ENCODE peak calls at places on chromosomes 16 and 17, in six cellular contexts. Z, X, V, K, M and I are unnamed samples. For H3K79me2, the result is how much of the 10 kb centered on the place peaks cover.

GRCh38 chr16:1018447-1018846 is 36.9 kb downstream of the SOX8 start:
- DNase-seq in V (no peak), K (no peak), M (no peak), Z (no peak), X (no peak), I (no peak)

GRCh38 chr16:69724414-69724873 is 1.9 kb downstream of the NQO1 start:
- DNase-seq in V (no peak), Z (no peak), X (no peak), M (no peak), K (no peak), I (no peak)

GRCh38 chr17:59335685-59336084 is 4.2 kb downstream of the YPEL2 start:
- DNase-seq in Z (no peak), X (no peak), M (no peak), K (no peak), V (no peak), I (no peak)

GRCh38 chr16:30570621-30571443 is 682 bp downstream of the ZNF688 start:
- DNase-seq in X (peak), K (no peak), M (no peak), Z (no peak), V (no peak), I (peak)

GRCh38 chr16:67028167-67028554 is 788 bp upstream of the CBFB start:
- DNase-seq in Z (no peak), X (no peak), V (no peak), M (no peak), K (no peak), I (no peak)

GRCh38 chr17:45291170-45291805 is 25.5 kb downstream of the MAP3K14 start:
- DNase-seq in K (no peak), M (no peak), Z (no peak), X (no peak), V (no peak), I (no peak)

GRCh38 chr17:41578971-41579370 is 7.1 kb upstream of the KRT9 start:
- DNase-seq in X (no peak), V (no peak), M (no peak), K (no peak), Z (no peak), I (no peak)

GRCh38 chr17:17783121-17783824 is 53.5 kb downstream of the SREBF1 start:
- DNase-seq in X (peak), K (peak), V (no peak), Z (peak), M (no peak), I (peak)

GRCh38 chr17:63151981-63152523 is 186.0 kb downstream of the TANC2 start:
- DNase-seq in K (no peak), V (no peak), M (no peak), X (no peak), Z (no peak), I (no peak)

GRCh38 chr16:66695935-66696668 is 441 bp downstream of the CMTM4 start:
- DNase-seq in X (no peak), M (no peak), Z (no peak), K (peak), V (no peak), I (peak)

GRCh38 chr16:24758986-24759385 is 29.5 kb downstream of the TNRC6A start:
- DNase-seq in K (no peak), M (no peak), V (no peak), X (no peak), Z (no peak), I (no peak)

GRCh38 chr17:75289832-75290337 is 652 bp upstream of the SLC25A19 start:
- DNase-seq in V (no peak), M (no peak), K (peak), X (no peak), Z (peak), I (peak)

GRCh38 chr16:25729188-25729587 is 37.4 kb downstream of the HS3ST4 start:
- DNase-seq in K (no peak), X (no peak), Z (no peak), V (no peak), M (no peak), I (no peak)

GRCh38 chr17:55466671-55467070 is 44.6 kb downstream of the SMIM36 start:
- DNase-seq in X (no peak), Z (peak), K (no peak), V (no peak), M (no peak), I (peak)

GRCh38 chr17:66865151-66865550 is 30.2 kb downstream of the CACNG5 start:
- DNase-seq in V (no peak), X (no peak), Z (no peak), K (no peak), M (no peak), I (no peak)

GRCh38 chr17:78014651-78015050 is 56.1 kb downstream of the TNRC6C start:
- DNase-seq in K (no peak), M (no peak), V (no peak), X (peak), Z (no peak), I (no peak)
- TF ChIP-seq REST in K (no peak), M (no peak), V (no peak), X (no peak), Z (no peak), I (no peak)

DNA sequence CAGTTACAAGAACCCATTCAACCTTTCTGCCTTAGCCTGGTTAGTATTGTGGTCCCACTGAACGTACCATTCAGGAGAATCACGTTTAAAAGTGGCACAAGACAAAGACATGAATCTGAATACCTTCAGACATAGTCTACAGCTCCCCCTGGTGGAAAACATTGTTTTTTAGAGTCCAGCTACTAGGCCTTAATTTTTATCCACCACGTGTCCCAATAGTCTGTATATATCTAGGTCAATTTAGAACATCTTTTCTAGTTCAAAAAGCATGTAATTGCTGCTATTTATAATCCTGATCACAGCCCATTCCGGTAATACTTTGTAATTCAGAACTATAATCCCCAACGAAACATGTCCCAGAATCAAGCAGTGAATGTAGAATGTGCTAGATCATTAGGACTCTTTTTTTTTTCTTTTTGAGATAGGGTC is 13.7 kb upstream of the GUCY2D start:
- DNase-seq in Z (peak), V (peak), M (peak), X (peak), K (peak), I (peak)
- H3K79me2 ChIP-seq in Z (under half), V (under half), M (under half), X (under half), K (under half), I (under half)

DNA sequence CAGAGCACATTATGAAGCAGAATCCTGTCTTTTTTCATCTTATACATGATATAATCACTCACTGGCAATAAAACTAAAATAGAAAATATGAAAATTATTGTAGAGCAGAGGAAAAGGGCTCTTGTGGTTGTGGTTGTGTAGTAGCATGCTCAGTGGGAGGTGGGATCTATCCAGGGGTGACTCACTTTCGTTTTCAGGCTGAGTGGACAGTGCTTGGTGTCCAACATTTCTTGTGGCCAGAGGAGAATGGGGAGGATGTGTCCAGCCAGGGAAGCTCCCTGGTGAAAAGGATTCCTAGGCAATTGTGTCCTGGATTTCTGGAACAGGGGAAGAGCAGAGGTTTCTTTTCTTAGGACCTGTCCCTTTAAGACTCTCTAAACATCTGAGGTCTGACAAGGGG is 31.9 kb upstream of the CPHXL start:
- DNase-seq in Z (no peak), K (no peak), M (no peak), V (no peak), X (no peak), I (no peak)
- TF ChIP-seq REST in Z (no peak), K (no peak), M (no peak), V (no peak), X (no peak), I (no peak)

DNA sequence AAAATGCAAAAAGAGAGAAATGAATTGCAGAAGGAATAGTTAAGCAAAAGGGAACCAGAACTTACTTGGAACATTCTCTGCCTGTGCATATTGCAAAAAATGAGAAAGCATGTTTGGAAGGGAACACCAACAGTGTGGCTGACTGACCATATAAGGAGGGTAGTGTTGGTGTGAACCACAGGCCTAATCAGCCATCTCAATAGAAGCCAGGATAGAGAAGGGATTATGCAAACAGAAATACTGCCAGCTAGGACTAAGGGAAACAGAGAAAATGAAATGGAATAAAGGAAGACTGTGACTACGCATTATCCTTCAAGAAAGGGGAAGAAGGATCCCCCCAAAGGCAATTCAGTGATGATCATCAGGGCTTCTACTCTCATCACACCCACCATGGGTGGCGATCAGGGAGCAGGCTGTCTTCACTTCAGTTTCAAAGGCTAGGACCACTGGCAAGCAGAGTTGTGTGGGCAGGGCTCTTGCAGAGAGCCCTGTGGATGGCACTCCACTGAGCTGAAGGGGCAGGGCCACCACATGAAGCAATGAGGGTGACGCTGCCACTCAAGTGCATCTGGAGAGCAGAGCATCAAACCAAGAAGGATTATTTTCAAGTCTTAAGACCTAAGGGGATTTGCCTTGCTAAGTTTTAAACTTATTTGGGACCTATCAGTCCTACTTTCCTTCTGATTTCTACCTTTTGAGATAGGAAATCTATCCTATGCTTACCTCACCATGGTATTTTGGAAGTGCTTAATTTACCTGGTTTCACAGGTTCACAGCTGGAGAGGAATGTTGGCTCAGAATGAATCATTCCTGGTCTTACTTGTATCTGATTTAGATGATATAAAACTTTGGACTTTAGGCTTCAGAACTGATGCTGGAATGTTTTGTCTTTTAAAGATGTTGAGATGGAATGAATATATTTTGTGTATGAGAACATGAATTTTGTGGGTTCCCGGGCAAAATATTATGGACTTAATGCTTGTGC is 140.6 kb downstream of the SSH2 start:
- DNase-seq in X (no peak), M (no peak), K (no peak), V (no peak), Z (no peak), I (no peak)
- H3K79me2 ChIP-seq in X (under half), M (under half), K (under half), V (under half), Z (under half), I (under half)

GRCh38 chr16:85027968-85028637 is 508 bp downstream of the KIAA0513 start:
- DNase-seq in X (no peak), M (no peak), Z (no peak), V (no peak), K (no peak), I (peak)

GRCh38 chr16:85029413-85029794 is 1.8 kb downstream of the KIAA0513 start:
- DNase-seq in V (no peak), Z (peak), K (peak), M (no peak), X (peak), I (no peak)

GRCh38 chr16:85031451-85031850 is 3.9 kb downstream of the KIAA0513 start:
- DNase-seq in V (no peak), X (no peak), Z (no peak), K (no peak), M (no peak), I (no peak)

GRCh38 chr16:85028638-85029412 is 1.2 kb downstream of the KIAA0513 start:
- DNase-seq in Z (no peak), X (no peak), K (peak), V (no peak), M (no peak), I (no peak)

DNA sequence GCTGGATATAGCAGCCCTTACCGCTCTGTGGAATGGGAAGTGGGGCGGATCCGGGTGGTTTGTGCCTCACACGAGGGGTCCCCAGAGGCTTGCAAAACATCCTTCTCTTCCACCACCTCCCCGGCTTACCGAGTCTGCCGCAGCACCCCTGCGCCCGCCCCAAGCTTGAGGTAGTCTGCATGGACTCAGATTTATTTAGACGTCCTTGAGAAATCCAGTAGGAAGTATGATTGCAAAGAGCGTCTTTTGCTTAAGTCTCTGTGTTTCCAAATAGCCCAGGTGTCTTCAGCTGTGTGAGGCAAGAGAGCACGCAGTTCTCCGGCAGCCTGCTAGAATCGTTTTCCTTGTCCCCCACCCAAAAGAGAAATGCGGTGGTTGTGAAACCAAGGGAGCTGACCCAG is 2.4 kb downstream of the KIAA0513 start:
- DNase-seq in M (no peak), Z (no peak), X (no peak), V (no peak), K (no peak), I (no peak)
- TF ChIP-seq REST in M (no peak), Z (no peak), X (no peak), V (no peak), K (no peak), I (no peak)

GRCh38 chr16:88398170-88398873 is 15.6 kb downstream of the ZNF469 start:
- DNase-seq in V (no peak), K (no peak), Z (no peak), M (no peak), X (no peak), I (no peak)
- H3K79me2 ChIP-seq in V (under half), K (under half), Z (under half), M (under half), X (under half), I (under half)

GRCh38 chr17:77474292-77474988 is 333.7 kb downstream of the SEC14L1 start:
- DNase-seq in Z (no peak), K (no peak), X (no peak), M (no peak), V (no peak), I (no peak)
- TF ChIP-seq REST in Z (no peak), K (no peak), X (no peak), M (no peak), V (no peak), I (no peak)

GRCh38 chr17:51052235-51052634 is 68.4 kb downstream of the SPAG9 start:
- DNase-seq in V (no peak), Z (no peak), X (peak), K (no peak), M (no peak), I (no peak)

GRCh38 chr17:51056813-51057510 is 63.7 kb downstream of the SPAG9 start:
- DNase-seq in M (peak), Z (no peak), V (peak), X (peak), K (peak), I (peak)

GRCh38 chr17:51057534-51057933 is 63.1 kb downstream of the SPAG9 start:
- DNase-seq in M (no peak), K (no peak), V (no peak), X (no peak), Z (no peak), I (no peak)

GRCh38 chr17:51050291-51051033 is 70.2 kb downstream of the SPAG9 start:
- DNase-seq in X (no peak), K (no peak), V (no peak), Z (peak), M (no peak), I (no peak)

DNA sequence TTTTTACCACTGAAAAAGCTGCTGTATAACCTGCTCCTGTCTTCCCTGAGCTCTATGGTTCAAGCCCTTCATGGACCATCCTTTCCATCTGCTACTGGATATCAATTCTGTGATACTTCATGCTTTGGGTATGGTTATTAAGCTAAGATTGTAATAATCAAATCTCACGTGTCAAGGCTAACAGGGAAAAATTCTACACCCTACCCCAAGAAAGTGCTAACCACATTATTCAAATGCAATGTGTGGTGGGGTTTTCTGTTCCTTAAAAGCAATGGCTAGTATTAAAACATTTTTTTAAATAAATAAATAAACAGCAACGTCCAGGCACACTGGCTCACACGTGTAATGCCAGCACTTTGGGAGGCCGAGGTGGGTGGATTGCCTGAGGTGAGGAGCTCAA is 65.9 kb downstream of the SPAG9 start:
- DNase-seq in M (no peak), K (no peak), V (no peak), X (no peak), Z (no peak), I (no peak)
- H3K79me2 ChIP-seq in M (under half), K (under half), V (under half), X (half or more), Z (under half), I (under half)

GRCh38 chr16:50276128-50276444 is 9.7 kb downstream of the ADCY7 start:
- DNase-seq in Z (no peak), M (no peak), K (no peak), X (no peak), V (no peak), I (no peak)
- TF ChIP-seq REST in Z (no peak), M (no peak), K (no peak), X (no peak), V (no peak), I (no peak)

DNA sequence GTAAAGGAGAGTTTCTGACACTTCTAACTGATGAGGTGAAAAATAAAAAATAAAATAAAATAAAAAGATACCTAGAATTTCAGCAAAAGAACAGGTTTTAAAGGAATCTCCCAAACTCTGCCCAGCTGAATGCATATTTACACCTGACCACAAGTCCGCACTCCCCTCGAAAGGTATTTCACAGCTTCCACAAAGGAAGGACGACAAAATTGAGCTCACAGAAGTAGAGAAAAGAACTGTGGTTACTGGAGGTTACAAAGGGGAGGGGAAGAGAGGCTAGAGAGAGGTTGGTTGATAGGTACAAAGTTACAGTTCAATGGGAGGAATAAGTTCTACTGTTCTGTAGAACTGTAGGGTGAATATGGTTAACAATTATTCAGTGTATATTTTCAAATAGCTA is 5.0 kb downstream of the LITAF start:
- DNase-seq in M (no peak), K (no peak), V (no peak), Z (no peak), X (no peak), I (peak)
- H3K79me2 ChIP-seq in M (half or more), K (under half), V (half or more), Z (half or more), X (half or more), I (half or more)